ENCODE peak calls at places on chromosomes 2 and 18, in nine cellular contexts. W is body of pancreas, Z is heart left ventricle, E is vagina, Y is K562, H is uterus, J is stomach, F is tibial nerve, S is IMR-90. T is an unnamed sample. For H3K27me3, the result is how much of the 10 kb centered on the place peaks cover.

GRCh38 chr2:43707255-43707654 is 31.0 kb upstream of the C1GALT1C1L start:
- DNase-seq in J (no peak), E (no peak), Z (peak), F (peak), W (peak), S (peak), H (peak), Y (peak), T (no peak)

GRCh38 chr2:239035997-239036731 is 188.3 kb downstream of the TWIST2 start:
- DNase-seq in S (no peak), Z (peak), E (no peak), F (no peak), H (no peak), W (no peak), J (no peak), Y (no peak), T (no peak)

GRCh38 chr2:156333951-156334495 is 1.5 kb upstream of the NR4A2 start:
- DNase-seq in F (no peak), E (peak), Z (peak), Y (peak), W (peak), H (peak), J (peak), S (peak), T (peak)

GRCh38 chr18:48155856-48156255 is 225.4 kb upstream of the SMAD2 start:
- DNase-seq in W (no peak), F (no peak), Y (no peak), H (no peak), E (no peak), Z (no peak), S (no peak), J (no peak), T (no peak)

GRCh38 chr2:199455533-199456382 is 2.0 kb downstream of the SATB2 start:
- DNase-seq in S (peak), Z (no peak), Y (peak), F (no peak), E (no peak), H (no peak), J (peak), W (peak), T (no peak)

GRCh38 chr2:217011576-217011975 is 151.7 kb upstream of the TNP1 start:
- DNase-seq in Y (no peak), E (no peak), S (no peak), W (no peak), F (no peak), J (no peak), H (no peak), Z (no peak), T (no peak)

GRCh38 chr2:166419616-166419934 is 43.8 kb upstream of the SCN9A start:
- DNase-seq in J (no peak), S (peak), H (no peak), F (no peak), E (no peak), Z (no peak), Y (no peak), W (no peak), T (no peak)

GRCh38 chr2:86274265-86274917 is 63.0 kb downstream of the REEP1 start:
- DNase-seq in W (no peak), Z (no peak), F (no peak), H (no peak), J (no peak), E (no peak), S (peak), Y (no peak), T (no peak)

GRCh38 chr2:24657818-24658217 is 135.4 kb downstream of the PTRHD1 start:
- DNase-seq in Z (no peak), Y (no peak), W (no peak), F (no peak), J (no peak), H (no peak), S (peak), E (no peak), T (no peak)

GRCh38 chr2:224569654-224570053 is 15.5 kb downstream of the CUL3 start:
- DNase-seq in S (no peak), E (no peak), F (no peak), Z (no peak), W (no peak), Y (no peak), H (no peak), J (no peak), T (no peak)

GRCh38 chr18:57784034-57784815 is 18.9 kb downstream of the ATP8B1 start:
- DNase-seq in W (no peak), S (peak), H (no peak), E (no peak), F (no peak), J (no peak), Y (no peak), Z (no peak), T (no peak)

GRCh38 chr2:133975676-133976428 is 278.0 kb upstream of the MGAT5 start:
- DNase-seq in J (no peak), F (no peak), E (peak), H (no peak), Z (no peak), S (peak), W (no peak), Y (no peak), T (no peak)

GRCh38 chr2:28163028-28163427 is 229.6 kb upstream of the FOSL2 start:
- DNase-seq in S (no peak), Y (no peak), F (no peak), E (no peak), H (no peak), J (no peak), W (no peak), Z (no peak), T (no peak)

GRCh38 chr18:58887613-58887963 is 22.9 kb downstream of the ZNF532 start:
- DNase-seq in H (peak), F (peak), W (no peak), S (no peak), E (no peak), J (peak), Z (peak), Y (no peak), T (peak)

GRCh38 chr2:236550701-236551465 is 18.7 kb upstream of the ACKR3 start:
- DNase-seq in W (no peak), F (no peak), H (no peak), Z (no peak), E (peak), S (no peak), Y (no peak), J (no peak), T (no peak)

GRCh38 chr2:178328037-178328436 is 122.9 kb downstream of the PRKRA start:
- DNase-seq in H (no peak), J (no peak), S (peak), F (no peak), Y (no peak), Z (no peak), W (no peak), E (no peak), T (no peak)

GRCh38 chr18:49032189-49032584 is 81.4 kb upstream of the SMAD7 start:
- DNase-seq in Y (no peak), Z (no peak), E (no peak), S (no peak), F (no peak), W (no peak), J (no peak), H (no peak), T (no peak)

GRCh38 chr2:127455566-127456493 is 37.6 kb downstream of the PROC start:
- DNase-seq in Z (no peak), F (no peak), E (no peak), H (no peak), S (no peak), Y (no peak), J (no peak), W (no peak), T (no peak)

GRCh38 chr2:241456546-241456945 is 51.8 kb downstream of the STK25 start:
- DNase-seq in S (no peak), W (no peak), H (no peak), Z (no peak), J (no peak), E (no peak), F (no peak), Y (no peak), T (no peak)

GRCh38 chr2:39706350-39706749 is 40.6 kb downstream of the TMEM178A start:
- DNase-seq in Y (no peak), H (no peak), J (no peak), F (no peak), W (no peak), E (no peak), Z (no peak), S (no peak), T (no peak)

GRCh38 chr2:42293019-42293418 is 68.0 kb downstream of the COX7A2L start:
- DNase-seq in Z (no peak), F (no peak), S (no peak), E (no peak), J (no peak), Y (no peak), W (no peak), H (no peak), T (no peak)

GRCh38 chr18:31125878-31126277 is 23.7 kb upstream of the DSC2 start:
- DNase-seq in H (no peak), Z (no peak), F (no peak), Y (no peak), E (no peak), W (no peak), S (no peak), J (no peak), T (no peak)

GRCh38 chr2:237591021-237591370 is 462 bp upstream of the RAB17 start:
- DNase-seq in J (peak), E (no peak), S (no peak), F (no peak), Z (peak), W (peak), H (no peak), Y (no peak), T (no peak)

GRCh38 chr2:107036293-107036692 is 150.3 kb upstream of the ST6GAL2 start:
- DNase-seq in Y (no peak), H (no peak), F (no peak), E (no peak), S (no peak), J (no peak), W (no peak), Z (peak), T (no peak)

GRCh38 chr2:73610111-73610510 is 32.1 kb downstream of the NAT8 start:
- DNase-seq in W (no peak), F (no peak), Z (no peak), H (no peak), Y (no peak), J (no peak), E (no peak), S (no peak), T (no peak)

GRCh38 chr2:236342951-236343350 is 78.7 kb upstream of the ASB18 start:
- DNase-seq in Y (no peak), W (no peak), J (no peak), Z (no peak), S (no peak), E (no peak), H (no peak), F (no peak), T (no peak)

GRCh38 chr18:62109676-62110075 is 77.2 kb downstream of the PIGN start:
- DNase-seq in Z (no peak), Y (no peak), F (no peak), S (peak), J (no peak), H (no peak), W (no peak), E (no peak), T (no peak)

GRCh38 chr18:65750421-65751144 is at the start of gene CDH7:
- DNase-seq in F (no peak), J (no peak), H (no peak), S (no peak), Y (no peak), W (no peak), E (no peak), Z (no peak), T (peak)

GRCh38 chr2:74571058-74571457 is 16.5 kb downstream of the DOK1 start:
- DNase-seq in F (no peak), S (no peak), E (no peak), W (no peak), Y (no peak), Z (no peak), H (no peak), J (no peak), T (no peak)

GRCh38 chr2:99776521-99777265 is 286.9 kb upstream of the REV1 start:
- DNase-seq in H (no peak), W (no peak), S (no peak), Y (no peak), F (no peak), E (no peak), J (no peak), Z (no peak), T (no peak)

GRCh38 chr2:241033994-241034393 is 35.6 kb downstream of the SNED1 start:
- DNase-seq in W (no peak), S (no peak), Y (no peak), J (no peak), H (no peak), Z (no peak), E (no peak), F (no peak), T (no peak)

GRCh38 chr2:14804912-14805311 is 172.4 kb downstream of the LRATD1 start:
- DNase-seq in S (no peak), Z (no peak), E (no peak), Y (no peak), W (no peak), F (no peak), J (no peak), H (no peak), T (no peak)

GRCh38 chr2:199379251-199379650 is 78.5 kb downstream of the SATB2 start:
- DNase-seq in Z (no peak), H (no peak), Y (no peak), E (no peak), W (no peak), J (no peak), S (peak), F (no peak), T (no peak)

GRCh38 chr18:54742120-54742519 is 86.2 kb upstream of the RAB27B start:
- DNase-seq in Z (no peak), J (no peak), E (no peak), H (no peak), Y (no peak), F (no peak), S (no peak), W (no peak), T (no peak)

GRCh38 chr2:20663196-20664070 is 3.5 kb upstream of the GDF7 start:
- DNase-seq in J (no peak), H (peak), W (no peak), F (no peak), Y (no peak), E (no peak), Z (no peak), S (no peak), T (no peak)
- H3K27me3 ChIP-seq in J (under half), H (under half), W (under half), F (half or more), Y (half or more), E (under half), Z (half or more), S (half or more), T (under half)

GRCh38 chr2:29469961-29470360 is 354.7 kb downstream of the CLIP4 start:
- DNase-seq in E (no peak), Z (no peak), J (no peak), F (no peak), W (no peak), S (no peak), Y (no peak), H (no peak), T (no peak)
- TF ChIP-seq POLR2A in E (no peak), Z (no peak), J (no peak), F (no peak), W (no peak), S (no peak), Y (no peak), H (no peak), T (no peak)

GRCh38 chr2:54704688-54705605 is 18.5 kb upstream of the EML6 start:
- DNase-seq in E (no peak), J (no peak), F (no peak), Z (no peak), S (peak), H (no peak), W (no peak), Y (peak), T (no peak)

GRCh38 chr2:54708584-54709340 is 14.7 kb upstream of the EML6 start:
- DNase-seq in J (peak), F (peak), Z (peak), S (no peak), Y (no peak), E (no peak), H (no peak), W (peak), T (peak)

GRCh38 chr2:54704238-54704637 is 19.2 kb upstream of the EML6 start:
- DNase-seq in S (no peak), Y (no peak), Z (no peak), F (no peak), J (no peak), H (no peak), W (no peak), E (no peak), T (no peak)

GRCh38 chr2:54709341-54709809 is 14.1 kb upstream of the EML6 start:
- DNase-seq in J (peak), S (no peak), W (peak), H (no peak), E (no peak), F (no peak), Z (peak), Y (no peak), T (no peak)

GRCh38 chr2:54706622-54707021 is 16.8 kb upstream of the EML6 start:
- DNase-seq in W (no peak), S (no peak), F (no peak), J (no peak), Z (no peak), Y (no peak), E (no peak), H (no peak), T (no peak)
- H3K27me3 ChIP-seq in W (under half), S (under half), F (under half), J (under half), Z (under half), Y (under half), E (under half), H (under half), T (under half)

GRCh38 chr2:230794472-230794871 is 70.3 kb upstream of the ITM2C start:
- DNase-seq in F (no peak), Z (no peak), H (no peak), E (no peak), J (no peak), W (no peak), S (peak), Y (no peak), T (no peak)

GRCh38 chr2:230795856-230796255 is 68.9 kb upstream of the ITM2C start:
- DNase-seq in Z (peak), W (no peak), H (peak), Y (no peak), S (no peak), F (peak), E (no peak), J (no peak), T (no peak)

GRCh38 chr2:230796280-230796862 is 68.4 kb upstream of the ITM2C start:
- DNase-seq in W (no peak), Z (no peak), F (no peak), S (peak), H (no peak), J (no peak), Y (no peak), E (no peak), T (no peak)

GRCh38 chr2:230790981-230791380 is 73.8 kb upstream of the ITM2C start:
- DNase-seq in Z (peak), J (no peak), E (no peak), W (no peak), H (no peak), S (no peak), F (no peak), Y (no peak), T (no peak)

DNA sequence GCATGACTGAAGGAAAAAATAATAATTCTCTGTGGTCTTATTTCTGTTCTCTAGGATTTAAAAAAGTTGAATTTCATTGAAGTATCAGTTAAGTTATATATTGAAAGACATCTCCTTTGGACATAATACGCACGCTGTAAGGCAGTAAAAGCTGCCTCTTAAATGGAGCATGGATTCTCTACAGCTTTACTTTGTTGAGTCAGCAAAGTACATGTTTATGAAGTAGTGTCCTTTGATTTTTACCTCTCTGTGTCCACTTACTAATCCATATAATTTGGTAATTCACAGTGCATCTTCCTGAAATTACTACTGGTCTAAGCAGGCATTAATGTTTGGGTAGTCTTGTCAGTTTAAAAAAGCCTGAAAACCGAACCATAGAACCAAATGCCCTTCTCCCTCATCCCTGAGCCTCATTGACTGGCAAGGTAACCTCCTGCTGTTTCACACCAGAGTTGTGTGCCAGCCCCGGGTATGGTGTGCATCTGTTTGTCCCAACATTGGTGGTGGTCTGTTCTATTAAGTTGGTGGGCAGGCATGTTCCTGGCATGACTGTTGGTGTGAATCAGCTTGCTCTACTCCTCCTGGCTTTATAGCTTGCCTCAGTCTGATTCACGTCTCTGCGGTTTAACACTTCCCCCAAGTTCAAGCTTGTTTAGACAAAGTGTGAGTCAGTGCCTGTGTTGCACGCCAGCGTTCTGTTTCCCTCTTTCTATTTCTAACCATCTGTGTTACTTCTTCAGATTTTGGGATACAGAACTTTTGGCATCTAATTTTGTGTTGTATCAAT is 71.0 kb upstream of the ITM2C start:
- DNase-seq in E (peak), S (peak), J (peak), W (no peak), Z (peak), H (peak), F (peak), Y (no peak), T (peak)
- TF ChIP-seq POLR2A in E (no peak), S (peak), J (no peak), W (no peak), Z (no peak), H (no peak), F (no peak), Y (no peak), T (no peak)

GRCh38 chr18:28287146-28287545 is 110.2 kb upstream of the CDH2 start:
- DNase-seq in J (no peak), W (no peak), F (no peak), E (no peak), S (no peak), Y (no peak), H (no peak), Z (no peak), T (no peak)
- H3K27me3 ChIP-seq in J (under half), W (under half), F (under half), E (under half), S (under half), Y (under half), H (under half), Z (under half), T (under half)

DNA sequence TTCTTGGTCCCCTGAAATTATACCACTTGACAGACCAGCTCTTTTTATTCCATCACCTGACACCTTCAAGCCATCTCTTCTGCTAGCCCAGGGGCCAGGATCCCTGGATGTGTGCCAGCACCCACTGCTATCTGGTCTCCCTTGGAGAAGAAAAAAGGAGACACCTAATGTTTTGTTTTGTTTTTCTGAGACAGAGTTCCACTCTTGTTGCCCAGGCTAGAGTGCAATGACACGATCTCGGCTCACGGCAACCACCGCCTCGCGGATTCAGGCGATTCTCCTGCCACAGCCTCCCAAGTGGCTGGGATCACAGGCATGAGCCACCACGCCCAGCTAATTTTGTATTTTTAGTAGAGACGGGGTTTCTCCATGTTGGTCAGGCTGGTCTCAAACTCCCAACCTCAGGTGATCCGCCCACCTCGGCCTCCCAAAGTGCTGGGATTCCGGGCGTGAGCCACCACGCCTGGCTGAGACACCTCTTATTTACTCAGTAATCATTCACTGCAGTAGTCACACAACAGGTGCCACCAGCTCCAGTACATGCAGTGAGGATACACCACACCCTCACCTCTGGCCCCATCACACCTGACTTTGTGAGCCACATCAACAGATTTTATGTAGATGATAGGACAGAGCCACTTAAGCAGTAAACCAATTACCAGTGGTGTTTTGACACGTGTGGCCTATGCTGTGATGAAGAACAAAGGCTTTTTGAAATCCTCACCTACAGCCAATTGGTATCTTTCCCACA is 42.8 kb upstream of the PCBP1 start:
- DNase-seq in Z (no peak), E (no peak), W (no peak), S (no peak), J (peak), F (no peak), H (no peak), Y (no peak), T (no peak)
- TF ChIP-seq POLR2A in Z (no peak), E (no peak), W (no peak), S (no peak), J (no peak), F (no peak), H (no peak), Y (no peak), T (no peak)

DNA sequence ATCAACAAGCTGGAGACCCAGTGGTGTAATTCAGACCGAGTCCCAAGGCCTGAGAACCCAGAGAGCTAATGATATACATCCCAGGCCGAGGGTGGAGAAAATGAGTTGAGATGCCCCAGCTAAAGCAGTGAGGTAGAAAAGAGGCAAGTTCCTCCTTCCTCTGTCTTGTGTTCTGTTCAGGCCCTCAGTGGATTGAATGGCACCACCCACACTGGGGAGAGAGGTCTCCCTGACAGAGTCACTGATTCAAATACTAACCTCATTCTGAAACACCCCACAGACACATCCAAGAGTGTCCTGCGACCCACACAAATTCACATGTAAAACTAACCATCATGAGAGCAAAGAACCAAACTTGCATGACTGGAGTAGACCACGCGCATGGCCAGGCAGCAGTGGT is 215.3 kb downstream of the ANAPC1 start:
- DNase-seq in E (peak), Z (no peak), S (no peak), W (no peak), J (no peak), H (no peak), Y (no peak), F (peak), T (no peak)
- H3K27me3 ChIP-seq in E (under half), Z (under half), S (under half), W (under half), J (under half), H (under half), Y (under half), F (under half), T (under half)